ENCODE peak calls at places on chromosomes 4 and X, in six cellular contexts. N is amygdala; I is bronchial epithelial cell; P is hepatocyte; V is activated CD8-positive, alpha-beta memory T cell treated with anti-CD3 and anti-CD28 coated beads for 48 hours; J is T-helper 2 cell. Y is an unnamed sample.
A peak's percentile ranks its signal among the peaks of the same experiment; 100 is the strongest.

GRCh38 chrX:108397627-108398392 is 40.4 kb downstream of the COL4A6 start:
- DNase-seq in N (no peak), I (peak; percentile 87), P (no peak), V (no peak), J (no peak), Y (peak; percentile 1)

GRCh38 chrX:18995216-18995615 is 11.3 kb upstream of the PHKA2 start:
- DNase-seq in N (no peak), I (peak; percentile 90), P (no peak), V (no peak), J (no peak), Y (no peak)

GRCh38 chr4:173111031-173111430 is 57.6 kb upstream of the GALNT7 start:
- DNase-seq in N (no peak), I (no peak), P (no peak), V (no peak), J (no peak), Y (no peak)

GRCh38 chr4:172851534-172851933 is 317.1 kb upstream of the GALNT7 start:
- DNase-seq in N (no peak), I (peak; percentile 60), P (no peak), V (no peak), J (no peak), Y (no peak)

GRCh38 chr4:4789462-4789861 is 70.0 kb upstream of the MSX1 start:
- DNase-seq in N (no peak), I (no peak), P (no peak), V (no peak), J (no peak), Y (no peak)

GRCh38 chrX:118588715-118589114 is 93.1 kb downstream of the DOCK11 start:
- DNase-seq in N (no peak), I (no peak), P (no peak), V (no peak), J (no peak), Y (no peak)

GRCh38 chr4:13484749-13485345 is 707 bp upstream of the RAB28 start:
- DNase-seq in N (no peak), I (peak; percentile 36), P (peak; percentile 29), V (no peak), J (no peak), Y (no peak)

GRCh38 chr4:74331252-74331651 is 23.0 kb downstream of the EPGN start:
- DNase-seq in N (no peak), I (no peak), P (no peak), V (no peak), J (no peak), Y (no peak)

GRCh38 chrX:104195013-104195412 is 28.8 kb downstream of the FAM199X start:
- DNase-seq in N (no peak), I (no peak), P (no peak), V (no peak), J (no peak), Y (no peak)

Y was measured in Calu3.